ENCODE peak calls at places on chromosome 21, in seven cellular contexts. N is stimulated activated CD4-positive, alpha-beta T cell treated with anti-CD3 and anti-CD28 coated beads, Interleukin-4, amount 100 ng/mL, for 48 hours; V is COR-L47; C is activated naive CD4-positive, alpha-beta T cell; J is NCI-H510A; D is endothelial cell; L is EL. O is an unnamed sample.

GRCh38 chr21:38869946-38870345 is 64.2 kb downstream of the ETS2 start:
- DNase-seq in N (no peak), V (peak), C (no peak), J (peak), D (no peak), L (no peak), O (no peak)

GRCh38 chr21:33121715-33122475 is 52.0 kb downstream of the OLIG1 start:
- DNase-seq in N (no peak), V (no peak), C (no peak), J (no peak), D (no peak), L (peak), O (no peak)

GRCh38 chr21:37904879-37905278 is 11.4 kb downstream of the KCNJ6 start:
- DNase-seq in N (no peak), V (no peak), C (no peak), J (no peak), D (no peak), L (no peak), O (no peak)

GRCh38 chr21:35025206-35026152 is 23.6 kb downstream of the RUNX1 start:
- DNase-seq in N (no peak), V (no peak), C (no peak), J (no peak), D (no peak), L (no peak), O (no peak)

GRCh38 chr21:20942523-20942922 is 55.7 kb upstream of the NCAM2 start:
- DNase-seq in N (no peak), V (no peak), C (no peak), J (no peak), D (no peak), L (no peak), O (no peak)

GRCh38 chr21:44391345-44392091 is 38.1 kb downstream of the TRPM2 start:
- DNase-seq in N (no peak), V (no peak), C (no peak), J (no peak), D (no peak), L (no peak), O (no peak)

GRCh38 chr21:25934771-25935224 is 200.0 kb downstream of the GABPA start:
- DNase-seq in N (no peak), V (no peak), C (no peak), J (no peak), D (no peak), L (peak), O (no peak)

GRCh38 chr21:41666641-41667051 is 100.2 kb downstream of the RIPK4 start:
- DNase-seq in N (no peak), V (no peak), C (no peak), J (no peak), D (no peak), L (no peak), O (no peak)

GRCh38 chr21:25506887-25507286 is 100.4 kb downstream of the MRPL39 start:
- DNase-seq in N (no peak), V (no peak), C (no peak), J (no peak), D (no peak), L (peak), O (no peak)

GRCh38 chr21:13368200-13368599 is 241.4 kb upstream of the POTED start:
- DNase-seq in N (no peak), V (no peak), C (no peak), J (no peak), D (no peak), L (no peak), O (no peak)

GRCh38 chr21:26331581-26331980 is 161.0 kb upstream of the APP start:
- DNase-seq in N (no peak), V (no peak), C (no peak), J (no peak), D (no peak), L (no peak), O (no peak)

GRCh38 chr21:34768326-34768725 is 99.5 kb downstream of the CLIC6 start:
- DNase-seq in N (no peak), V (no peak), C (no peak), J (no peak), D (no peak), L (no peak), O (no peak)

GRCh38 chr21:34916446-34916845 is 132.7 kb downstream of the RUNX1 start:
- DNase-seq in N (no peak), V (no peak), C (no peak), J (no peak), D (no peak), L (peak), O (no peak)

GRCh38 chr21:35324372-35325220 is 275.5 kb upstream of the RUNX1 start:
- DNase-seq in N (no peak), V (no peak), C (no peak), J (no peak), D (no peak), L (peak), O (peak)

GRCh38 chr21:38760017-38760761 is 45.5 kb upstream of the ETS2 start:
- DNase-seq in N (no peak), V (no peak), C (no peak), J (no peak), D (no peak), L (no peak), O (no peak)

GRCh38 chr21:28160378-28160777 is 832.3 kb downstream of the LTN1 start:
- DNase-seq in N (no peak), V (no peak), C (no peak), J (no peak), D (no peak), L (no peak), O (no peak)

GRCh38 chr21:35350965-35351364 is 301.9 kb upstream of the RUNX1 start:
- DNase-seq in N (no peak), V (no peak), C (no peak), J (no peak), D (no peak), L (no peak), O (no peak)

GRCh38 chr21:36847189-36847588 is 119.3 kb downstream of the HLCS start:
- DNase-seq in N (no peak), V (no peak), C (no peak), J (no peak), D (no peak), L (peak), O (peak)

GRCh38 chr21:31235671-31236450 is 108.2 kb downstream of the TIAM1 start:
- DNase-seq in N (no peak), V (no peak), C (no peak), J (no peak), D (no peak), L (peak), O (no peak)

GRCh38 chr21:44582980-44583799 is 2.8 kb upstream of the KRTAP10-5 start:
- DNase-seq in N (no peak), V (peak), C (no peak), J (no peak), D (no peak), L (no peak), O (no peak)

GRCh38 chr21:33427051-33427450 is 23.8 kb downstream of the IFNGR2 start:
- DNase-seq in N (no peak), V (no peak), C (no peak), J (peak), D (no peak), L (no peak), O (no peak)

GRCh38 chr21:22421416-22422190 is 1423.4 kb downstream of the NCAM2 start:
- DNase-seq in N (no peak), V (no peak), C (no peak), J (no peak), D (no peak), L (no peak), O (no peak)

GRCh38 chr21:25735895-25736597 is 1.3 kb downstream of the GABPA start:
- DNase-seq in N (no peak), V (no peak), C (no peak), J (no peak), D (no peak), L (peak), O (peak)

GRCh38 chr21:28309596-28309995 is 683.1 kb downstream of the LTN1 start:
- DNase-seq in N (no peak), V (no peak), C (no peak), J (no peak), D (no peak), L (no peak), O (no peak)

GRCh38 chr21:44941567-44941966 is 1.7 kb downstream of the SLX9 start:
- DNase-seq in N (no peak), V (no peak), C (no peak), J (no peak), D (no peak), L (no peak), O (no peak)

GRCh38 chr21:41109174-41109573 is 58.8 kb upstream of the BACE2 start:
- DNase-seq in N (no peak), V (no peak), C (no peak), J (no peak), D (no peak), L (no peak), O (no peak)

GRCh38 chr21:38244885-38245869 is 11.6 kb upstream of the KCNJ15 start:
- DNase-seq in N (peak), V (no peak), C (peak), J (no peak), D (no peak), L (peak), O (no peak)

GRCh38 chr21:35565204-35565611 is 495.1 kb downstream of the SETD4 start:
- DNase-seq in N (no peak), V (no peak), C (no peak), J (no peak), D (no peak), L (peak), O (no peak)

GRCh38 chr21:38984982-38985422 is 179.3 kb downstream of the ETS2 start:
- DNase-seq in N (no peak), V (no peak), C (no peak), J (no peak), D (no peak), L (peak), O (no peak)

GRCh38 chr21:44443291-44443890 is 11.9 kb upstream of the LRRC3 start:
- DNase-seq in N (no peak), V (no peak), C (no peak), J (no peak), D (no peak), L (no peak), O (no peak)

GRCh38 chr21:32281531-32281930 is 2.7 kb upstream of the MIS18A start:
- DNase-seq in N (no peak), V (no peak), C (no peak), J (no peak), D (no peak), L (peak), O (no peak)

GRCh38 chr21:14591882-14592281 is 45.8 kb upstream of the SAMSN1 start:
- DNase-seq in N (no peak), V (no peak), C (no peak), J (no peak), D (no peak), L (peak), O (no peak)

GRCh38 chr21:15015622-15016471 is 49.0 kb downstream of the NRIP1 start:
- DNase-seq in N (no peak), V (no peak), C (no peak), J (no peak), D (no peak), L (peak), O (no peak)

GRCh38 chr21:41933259-41934079 is 20.3 kb downstream of the C2CD2 start:
- DNase-seq in N (no peak), V (no peak), C (no peak), J (peak), D (no peak), L (peak), O (no peak)

GRCh38 chr21:37224861-37225260 is 42.3 kb downstream of the VPS26C start:
- DNase-seq in N (no peak), V (no peak), C (no peak), J (no peak), D (no peak), L (no peak), O (no peak)

GRCh38 chr21:14972678-14973077 is 92.1 kb downstream of the NRIP1 start:
- DNase-seq in N (no peak), V (no peak), C (no peak), J (no peak), D (no peak), L (no peak), O (no peak)

GRCh38 chr21:46099476-46099875 is 1.6 kb downstream of the COL6A2 start:
- DNase-seq in N (no peak), V (no peak), C (no peak), J (no peak), D (peak), L (peak), O (no peak)

GRCh38 chr21:36542312-36543101 is 62.6 kb upstream of the CLDN14 start:
- DNase-seq in N (no peak), V (no peak), C (no peak), J (no peak), D (no peak), L (no peak), O (no peak)

O was measured in LoVo.